ENCODE peak calls at places on chromosomes 11 and 22, in four cellular contexts. L is GM12878, S is GM12891, Y is HL-60. P is an unnamed sample.

GRCh38 chr11:134587345-134587744 is 175.3 kb upstream of the B3GAT1 start:
- DNase-seq in L (no peak), S (no peak), Y (no peak), P (no peak)

GRCh38 chr11:57983211-57983610 is 40.5 kb upstream of the OR9Q1 start:
- DNase-seq in L (no peak), S (no peak), Y (no peak), P (no peak)

GRCh38 chr11:120020981-120021380 is 116.9 kb downstream of the TRIM29 start:
- DNase-seq in L (no peak), S (no peak), Y (no peak), P (no peak)

GRCh38 chr11:58301576-58301975 is 33.5 kb upstream of the OR10W1 start:
- DNase-seq in L (no peak), S (no peak), Y (no peak), P (no peak)

GRCh38 chr11:64762916-64763803 is 3.4 kb upstream of the PYGM start:
- DNase-seq in L (no peak), S (peak), Y (no peak), P (peak)

GRCh38 chr22:26648761-26649363 is 8.5 kb upstream of the MIAT start:
- DNase-seq in L (no peak), S (no peak), Y (no peak), P (no peak)

GRCh38 chr11:128603003-128603715 is 15.8 kb upstream of the ETS1 start:
- DNase-seq in L (no peak), S (no peak), Y (no peak), P (no peak)

GRCh38 chr11:77196961-77197360 is 68.9 kb downstream of the MYO7A start:
- DNase-seq in L (no peak), S (no peak), Y (no peak), P (no peak)

GRCh38 chr11:1435820-1436467 is 46.2 kb downstream of the BRSK2 start:
- DNase-seq in L (no peak), S (peak), Y (no peak), P (peak)

GRCh38 chr11:73404048-73404447 is 27.8 kb downstream of the RELT start:
- DNase-seq in L (no peak), S (no peak), Y (no peak), P (peak)

GRCh38 chr11:128411812-128412211 is 175.5 kb downstream of the ETS1 start:
- DNase-seq in L (no peak), S (no peak), Y (no peak), P (no peak)

GRCh38 chr11:110921742-110922200 is 209.5 kb upstream of the ARHGAP20 start:
- DNase-seq in L (no peak), S (no peak), Y (no peak), P (no peak)

GRCh38 chr22:44664149-44664548 is 37.9 kb upstream of the PRR5 start:
- DNase-seq in L (no peak), S (no peak), Y (peak), P (no peak)

GRCh38 chr11:18063131-18063530 is 17.1 kb upstream of the TPH1 start:
- DNase-seq in L (no peak), S (no peak), Y (no peak), P (no peak)

GRCh38 chr11:61091373-61092279 is 10.7 kb upstream of the CD5 start:
- DNase-seq in L (no peak), S (no peak), Y (peak), P (peak)

GRCh38 chr11:63537293-63538101 is 889 bp downstream of the PLAAT4 start:
- DNase-seq in L (no peak), S (no peak), Y (no peak), P (no peak)

GRCh38 chr22:49291169-49291568 is 536.5 kb downstream of the BRD1 start:
- DNase-seq in L (no peak), S (no peak), Y (no peak), P (no peak)

GRCh38 chr11:17591293-17591692 is 44.2 kb downstream of the OTOG start:
- DNase-seq in L (no peak), S (no peak), Y (no peak), P (no peak)

GRCh38 chr22:39500101-39500500 is 2.0 kb upstream of the MIEF1 start:
- DNase-seq in L (no peak), S (no peak), Y (no peak), P (no peak)

GRCh38 chr22:28670153-28670552 is 9.5 kb downstream of the TTC28 start:
- DNase-seq in L (no peak), S (no peak), Y (no peak), P (no peak)

GRCh38 chr11:121482231-121483129 is 29.7 kb upstream of the SORL1-AS1 start:
- DNase-seq in L (peak), S (no peak), Y (no peak), P (no peak)

GRCh38 chr11:2586091-2586792 is 113.6 kb downstream of the KCNQ1OT1 start:
- DNase-seq in L (no peak), S (peak), Y (no peak), P (no peak)

GRCh38 chr22:24506802-24507438 is 11.8 kb downstream of the UPB1 start:
- DNase-seq in L (no peak), S (no peak), Y (no peak), P (no peak)

GRCh38 chr11:20443596-20443995 is 56.1 kb downstream of the PRMT3 start:
- DNase-seq in L (no peak), S (no peak), Y (no peak), P (peak)

GRCh38 chr11:119709171-119709570 is 19.8 kb downstream of the NECTIN1 start:
- DNase-seq in L (no peak), S (no peak), Y (no peak), P (no peak)

GRCh38 chr22:26573026-26573662 is 16.8 kb downstream of the TPST2 start:
- DNase-seq in L (no peak), S (no peak), Y (no peak), P (peak)

GRCh38 chr11:67563354-67564114 is 20.1 kb upstream of the GSTP1 start:
- DNase-seq in L (no peak), S (no peak), Y (no peak), P (no peak)

GRCh38 chr11:1756791-1757771 is 6.6 kb downstream of the CTSD start:
- DNase-seq in L (no peak), S (no peak), Y (no peak), P (peak)

GRCh38 chr11:65293909-65294381 is 20.7 kb upstream of the CDC42EP2 start:
- DNase-seq in L (no peak), S (no peak), Y (no peak), P (no peak)

GRCh38 chr11:27553186-27553585 is 46.6 kb upstream of the LIN7C start:
- DNase-seq in L (no peak), S (no peak), Y (no peak), P (no peak)

GRCh38 chr11:87600938-87601337 is 563.2 kb downstream of the TMEM135 start:
- DNase-seq in L (no peak), S (no peak), Y (no peak), P (no peak)

GRCh38 chr22:37169412-37169811 is 18.6 kb downstream of the C1QTNF6 start:
- DNase-seq in L (no peak), S (no peak), Y (no peak), P (no peak)

GRCh38 chr11:134628426-134628825 is 216.4 kb upstream of the B3GAT1 start:
- DNase-seq in L (no peak), S (no peak), Y (no peak), P (no peak)

GRCh38 chr22:49838771-49839717 is 11.4 kb upstream of the BRD1 start:
- DNase-seq in L (peak), S (peak), Y (no peak), P (no peak)

GRCh38 chr11:76588455-76589325 is 81.9 kb downstream of the LRRC32 start:
- DNase-seq in L (no peak), S (no peak), Y (peak), P (peak)

GRCh38 chr22:27648853-27649252 is 152.7 kb downstream of the MN1 start:
- DNase-seq in L (no peak), S (no peak), Y (no peak), P (no peak)

DNA sequence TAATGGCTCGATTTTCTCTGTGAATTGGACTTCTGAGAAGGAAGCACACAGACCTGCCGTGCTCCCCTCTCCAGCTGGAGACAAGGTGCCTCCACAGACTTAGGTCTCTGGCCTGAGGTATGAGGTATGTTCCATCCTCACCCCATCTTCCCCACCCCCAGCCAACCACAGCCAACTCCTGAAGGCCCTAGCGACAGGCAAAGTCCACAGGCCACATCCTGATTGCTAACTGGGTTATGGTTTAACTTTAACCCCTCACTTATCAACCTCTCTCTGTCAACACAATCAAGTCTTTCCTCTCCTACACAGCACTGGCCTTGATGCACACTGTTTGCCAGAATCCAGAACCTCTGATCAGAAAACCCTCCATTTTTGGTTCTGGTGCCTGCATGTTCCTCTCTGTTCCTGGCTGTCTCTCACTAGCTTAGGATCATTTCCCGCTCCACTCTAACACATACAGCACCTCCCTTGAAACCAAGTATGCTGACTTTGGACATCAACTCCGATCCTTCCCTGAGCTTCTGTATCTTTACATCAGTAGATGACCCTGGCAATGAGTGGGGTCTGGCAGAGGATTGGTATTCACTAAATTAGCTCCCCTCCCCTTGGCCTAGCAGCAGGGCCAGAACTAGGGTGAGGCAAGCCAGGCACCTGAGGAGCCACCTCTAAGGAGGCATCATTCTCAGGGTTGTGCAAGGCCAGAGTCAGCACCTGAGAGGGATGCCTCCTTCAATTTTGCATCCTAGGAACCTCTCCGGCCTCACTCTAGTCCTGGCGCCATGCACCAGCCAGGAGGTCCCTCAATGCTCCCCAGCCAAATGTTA is 22.0 kb downstream of the JAML start:
- DNase-seq in L (no peak), S (no peak), Y (no peak), P (no peak)
- TF ChIP-seq SPI1 in L (no peak), S (no peak), Y (no peak), P (no peak)

DNA sequence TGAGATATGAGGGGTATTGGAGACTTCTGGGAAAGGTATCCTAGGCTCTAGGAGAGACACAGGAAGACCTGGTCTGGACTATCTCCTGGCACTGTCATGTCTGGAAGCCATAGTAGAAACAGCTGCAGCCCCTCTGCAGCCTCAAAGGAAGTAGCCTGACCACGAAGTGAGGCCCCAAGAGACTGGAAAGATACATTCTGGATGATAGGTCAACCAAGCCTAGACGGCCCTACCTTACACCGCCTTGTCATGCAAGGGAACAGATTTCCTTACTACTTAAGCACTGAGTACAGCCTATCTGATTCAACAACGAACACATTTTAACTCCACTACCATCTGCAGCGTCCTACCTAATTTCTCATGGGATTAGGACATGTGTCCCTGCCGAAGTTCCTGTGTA is 31.1 kb downstream of the UQCR10 start:
- DNase-seq in L (peak), S (no peak), Y (peak), P (no peak)
- TF ChIP-seq SPI1 in L (no peak), S (no peak), Y (no peak), P (no peak)

GRCh38 chr11:46285594-46286033 is 8.2 kb downstream of the CREB3L1 start:
- DNase-seq in L (no peak), S (no peak), Y (no peak), P (no peak)
- TF ChIP-seq SPI1 in L (no peak), S (no peak), Y (no peak), P (no peak)

GRCh38 chr11:116657842-116658825 is 114.7 kb downstream of the BUD13 start:
- DNase-seq in L (no peak), S (no peak), Y (peak), P (no peak)
- TF ChIP-seq SPI1 in L (no peak), S (no peak), Y (no peak), P (no peak)

DNA sequence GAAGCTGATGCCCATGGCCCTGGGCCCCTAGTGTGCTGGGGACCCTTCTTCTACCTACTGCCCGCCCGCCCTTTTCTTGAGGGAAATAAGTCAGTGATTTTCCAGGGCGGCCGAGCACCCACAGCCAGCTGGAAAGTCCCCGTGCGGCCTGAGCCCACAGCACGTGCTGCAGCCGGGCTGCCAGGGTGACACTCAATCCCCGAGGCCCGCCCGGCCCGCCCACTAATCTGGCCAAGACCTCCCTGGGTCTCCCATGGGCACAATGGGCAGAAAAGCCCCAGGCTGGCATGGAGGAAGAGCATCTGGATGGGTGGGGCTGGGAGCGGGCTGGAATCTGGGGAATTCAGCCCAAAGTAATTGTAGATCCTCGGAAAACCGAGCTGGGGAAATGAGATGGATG is 24.8 kb downstream of the WNT7B start:
- DNase-seq in L (no peak), S (no peak), Y (no peak), P (no peak)
- TF ChIP-seq SPI1 in L (no peak), S (no peak), Y (no peak), P (no peak)

GRCh38 chr11:82978422-82979099 is 77.0 kb downstream of the DDIAS start:
- DNase-seq in L (peak), S (no peak), Y (no peak), P (no peak)

GRCh38 chr11:82980947-82981346 is 79.4 kb downstream of the DDIAS start:
- DNase-seq in L (no peak), S (no peak), Y (no peak), P (no peak)

GRCh38 chr11:82979824-82980223 is 78.3 kb downstream of the DDIAS start:
- DNase-seq in L (no peak), S (no peak), Y (no peak), P (no peak)

GRCh38 chr11:82981852-82982251 is 80.3 kb downstream of the DDIAS start:
- DNase-seq in L (no peak), S (no peak), Y (no peak), P (peak)

GRCh38 chr11:82980292-82980691 is 78.8 kb downstream of the DDIAS start:
- DNase-seq in L (no peak), S (no peak), Y (no peak), P (no peak)
- TF ChIP-seq SPI1 in L (no peak), S (no peak), Y (no peak), P (no peak)

GRCh38 chr22:40592352-40593113 is 44.0 kb downstream of the MRTFA start:
- DNase-seq in L (peak), S (no peak), Y (no peak), P (no peak)

GRCh38 chr22:40585205-40585778 is 51.2 kb downstream of the MRTFA start:
- DNase-seq in L (no peak), S (no peak), Y (no peak), P (no peak)

GRCh38 chr22:40586781-40587180 is 49.7 kb downstream of the MRTFA start:
- DNase-seq in L (no peak), S (no peak), Y (no peak), P (no peak)

GRCh38 chr22:40593460-40594273 is 42.9 kb downstream of the MRTFA start:
- DNase-seq in L (peak), S (no peak), Y (no peak), P (no peak)

GRCh38 chr22:40588726-40589125 is 47.8 kb downstream of the MRTFA start:
- DNase-seq in L (no peak), S (no peak), Y (no peak), P (no peak)
- TF ChIP-seq SPI1 in L (no peak), S (no peak), Y (no peak), P (no peak)

P was measured in K562.